ENCODE peak calls at places on chromosomes 1 and 21, in seven cellular contexts. V is mesenchymal stem cell, L is H1, D is IMR-90, H is neuronal stem cell, N is mesendoderm, M is trophoblast cell. Q is an unnamed sample. For H3K4me1, the result is how much of the 10 kb centered on the place peaks cover.

GRCh38 chr1:170929835-170930554 is 5.3 kb upstream of the MROH9 start:
- DNase-seq in M (peak), D (peak), L (peak), N (peak), H (peak), V (peak), Q (peak)

GRCh38 chr1:159889821-159890252 is 10.1 kb downstream of the CFAP45 start:
- DNase-seq in N (peak), M (no peak), D (peak), H (peak), V (peak), L (no peak), Q (no peak)

GRCh38 chr1:113275083-113275482 is 115.2 kb upstream of the MAGI3 start:
- DNase-seq in N (no peak), H (no peak), L (no peak), M (no peak), V (no peak), D (no peak), Q (no peak)

GRCh38 chr1:210089848-210090247 is 142.7 kb upstream of the SERTAD4 start:
- DNase-seq in H (no peak), V (no peak), M (no peak), D (peak), N (no peak), L (no peak), Q (no peak)

GRCh38 chr21:41506005-41506404 is 2.0 kb downstream of the TMPRSS2 start:
- DNase-seq in N (no peak), V (no peak), L (no peak), D (no peak), M (no peak), H (no peak), Q (no peak)

GRCh38 chr1:101284021-101284420 is 47.2 kb downstream of the S1PR1 start:
- DNase-seq in M (no peak), V (no peak), N (no peak), H (no peak), L (no peak), D (no peak), Q (no peak)

GRCh38 chr1:60367522-60367921 is 294.0 kb upstream of the C1orf87 start:
- DNase-seq in V (no peak), H (no peak), D (no peak), M (no peak), L (no peak), N (peak), Q (peak)

GRCh38 chr1:227709451-227709850 is 25.7 kb downstream of the JMJD4 start:
- DNase-seq in H (no peak), M (peak), N (no peak), D (no peak), V (no peak), L (no peak), Q (no peak)

GRCh38 chr21:38596264-38597042 is 98.2 kb upstream of the ERG start:
- DNase-seq in D (no peak), M (no peak), V (no peak), N (no peak), H (no peak), L (no peak), Q (no peak)

GRCh38 chr1:116246174-116246573 is 126.9 kb upstream of the ATP1A1 start:
- DNase-seq in V (no peak), D (no peak), H (no peak), L (no peak), M (no peak), N (peak), Q (no peak)

GRCh38 chr1:170853867-170854266 is 81.5 kb upstream of the MROH9 start:
- DNase-seq in M (no peak), D (no peak), L (no peak), N (no peak), V (no peak), H (no peak), Q (no peak)

GRCh38 chr1:58722414-58722813 is 22.6 kb upstream of the MYSM1 start:
- DNase-seq in D (peak), V (no peak), L (no peak), N (no peak), H (no peak), M (no peak), Q (no peak)

GRCh38 chr1:179144621-179145020 is 62.8 kb downstream of the TOR3A start:
- DNase-seq in H (no peak), M (no peak), D (peak), V (no peak), L (no peak), N (no peak), Q (no peak)

GRCh38 chr1:188365874-188366273 is 1537.1 kb downstream of the PLA2G4A start:
- DNase-seq in L (no peak), V (no peak), N (peak), H (no peak), M (no peak), D (peak), Q (no peak)

GRCh38 chr1:228555074-228555989 is 68.2 kb downstream of the RNF187 start:
- DNase-seq in V (no peak), N (peak), H (no peak), D (no peak), L (no peak), M (peak), Q (no peak)

GRCh38 chr1:193406901-193407300 is 220.5 kb upstream of the B3GALT2 start:
- DNase-seq in M (peak), H (peak), N (peak), V (peak), D (peak), L (no peak), Q (no peak)

GRCh38 chr1:188314557-188315137 is 1485.9 kb downstream of the PLA2G4A start:
- DNase-seq in M (no peak), V (no peak), D (no peak), L (no peak), N (no peak), H (no peak), Q (no peak)

GRCh38 chr1:111270781-111271463 is 19.7 kb upstream of the CHIA start:
- DNase-seq in H (no peak), V (no peak), L (no peak), N (peak), M (no peak), D (no peak), Q (peak)

GRCh38 chr1:10685851-10686403 is 110.5 kb downstream of the CASZ1 start:
- DNase-seq in L (no peak), V (peak), N (no peak), D (peak), M (no peak), H (no peak), Q (no peak)

GRCh38 chr1:9437931-9438330 is 101.3 kb upstream of the SLC25A33 start:
- DNase-seq in D (peak), M (no peak), V (peak), H (no peak), N (peak), L (no peak), Q (no peak)

GRCh38 chr1:206784471-206784903 is 12.2 kb upstream of the IL10 start:
- DNase-seq in N (no peak), V (no peak), D (no peak), L (no peak), H (no peak), M (no peak), Q (no peak)

GRCh38 chr1:58143972-58144752 is 402.4 kb downstream of the OMA1 start:
- DNase-seq in H (no peak), V (no peak), D (no peak), M (no peak), L (no peak), N (no peak), Q (no peak)

GRCh38 chr1:60428161-60428560 is 354.6 kb upstream of the C1orf87 start:
- DNase-seq in L (no peak), D (no peak), M (peak), V (no peak), N (no peak), H (no peak), Q (no peak)

GRCh38 chr1:221948459-221948858 is 206.6 kb upstream of the DUSP10 start:
- DNase-seq in M (no peak), L (no peak), D (no peak), V (no peak), H (no peak), N (no peak), Q (no peak)

GRCh38 chr1:156816561-156817328 is at the start of gene SH2D2A:
- DNase-seq in H (no peak), N (peak), V (no peak), L (no peak), M (peak), D (peak), Q (no peak)

GRCh38 chr1:91729621-91730348 is 156.2 kb downstream of the TGFBR3 start:
- DNase-seq in D (no peak), H (no peak), N (no peak), L (no peak), M (no peak), V (no peak), Q (no peak)

GRCh38 chr1:2935184-2935583 is 86.1 kb upstream of the ACTRT2 start:
- DNase-seq in L (no peak), D (no peak), N (no peak), V (no peak), M (no peak), H (no peak), Q (no peak)

GRCh38 chr1:3959361-3959760 is 59.3 kb upstream of the C1orf174 start:
- DNase-seq in L (no peak), N (no peak), V (no peak), D (no peak), M (no peak), H (no peak), Q (no peak)
- H2BK120ac ChIP-seq in L (no peak), N (no peak), V (no peak), D (no peak), M (no peak), H (no peak), Q (no peak)

DNA sequence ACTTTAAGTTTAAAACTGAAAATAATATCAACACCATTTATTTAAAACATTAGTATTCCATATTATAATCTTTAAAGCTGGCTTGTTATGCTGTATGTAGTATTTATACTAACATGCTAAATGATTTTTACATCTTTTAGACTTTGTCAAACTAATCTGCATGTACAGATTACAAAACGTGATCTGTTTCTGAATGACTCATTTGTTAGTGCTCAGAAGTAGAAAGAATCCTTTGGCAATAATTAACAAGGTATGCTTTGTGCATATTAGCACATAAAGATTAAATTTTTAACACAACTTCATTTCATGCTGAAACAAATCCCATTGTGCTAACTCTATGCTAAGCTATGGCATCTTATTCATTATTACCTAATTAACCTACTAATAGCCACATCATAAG is 242.4 kb downstream of the BARHL2 start:
- DNase-seq in H (no peak), N (no peak), D (no peak), M (no peak), L (no peak), V (no peak), Q (no peak)
- H3K4me1 ChIP-seq in H (under half), N (under half), D (under half), M (under half), L (under half), V (under half), Q (under half)

DNA sequence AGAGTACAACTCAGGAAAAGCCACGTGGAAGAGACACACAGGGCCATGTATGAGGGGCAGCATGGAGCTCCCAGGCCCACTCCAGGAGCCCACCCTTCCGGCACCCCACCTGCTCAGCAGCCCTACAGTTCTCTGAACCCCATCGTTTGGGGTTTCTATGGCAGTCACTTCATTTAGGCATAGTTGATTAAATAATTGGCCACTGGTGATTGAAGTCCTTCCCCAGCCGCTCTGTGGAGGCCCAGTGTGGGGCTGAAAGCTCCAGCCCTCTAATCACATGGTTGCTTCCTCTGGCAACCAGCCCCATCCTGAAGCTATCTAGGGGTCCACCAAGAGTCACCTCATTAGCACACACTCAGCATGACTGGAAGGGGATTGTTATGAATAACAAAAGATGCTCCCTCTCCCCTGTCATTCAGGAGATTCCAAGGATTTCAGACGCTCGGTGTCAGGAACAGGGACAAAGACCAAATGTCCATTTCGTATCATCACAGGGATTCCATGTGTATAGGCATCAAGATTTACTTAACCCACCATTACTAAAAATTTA is 12.2 kb upstream of the S100A7A start:
- DNase-seq in H (no peak), D (no peak), L (no peak), V (no peak), N (peak), M (no peak), Q (peak)
- H2BK120ac ChIP-seq in H (no peak), D (no peak), L (no peak), V (no peak), N (no peak), M (no peak), Q (no peak)

DNA sequence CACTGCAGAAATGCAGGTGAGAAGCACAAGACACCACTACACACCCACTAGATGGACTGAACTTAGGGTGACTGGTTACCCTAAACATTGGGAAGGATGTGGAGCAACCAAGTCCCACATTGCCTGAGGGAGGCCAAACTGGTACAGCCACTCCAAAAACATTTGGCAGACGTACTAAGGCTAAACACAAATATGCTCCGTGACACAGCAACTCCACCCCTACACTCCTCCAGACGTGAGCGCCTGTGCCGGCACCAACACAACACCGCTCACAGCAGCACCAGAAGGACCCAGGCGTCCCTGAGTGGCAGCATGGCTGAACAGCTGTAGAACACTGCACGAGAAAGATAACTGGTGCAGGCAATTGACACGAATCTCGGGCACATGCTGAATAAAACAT is 14.7 kb downstream of the PTTG1IP start:
- DNase-seq in M (no peak), L (no peak), H (no peak), D (no peak), N (no peak), V (no peak), Q (no peak)
- H3K4me1 ChIP-seq in M (under half), L (under half), H (under half), D (under half), N (under half), V (under half), Q (under half)

DNA sequence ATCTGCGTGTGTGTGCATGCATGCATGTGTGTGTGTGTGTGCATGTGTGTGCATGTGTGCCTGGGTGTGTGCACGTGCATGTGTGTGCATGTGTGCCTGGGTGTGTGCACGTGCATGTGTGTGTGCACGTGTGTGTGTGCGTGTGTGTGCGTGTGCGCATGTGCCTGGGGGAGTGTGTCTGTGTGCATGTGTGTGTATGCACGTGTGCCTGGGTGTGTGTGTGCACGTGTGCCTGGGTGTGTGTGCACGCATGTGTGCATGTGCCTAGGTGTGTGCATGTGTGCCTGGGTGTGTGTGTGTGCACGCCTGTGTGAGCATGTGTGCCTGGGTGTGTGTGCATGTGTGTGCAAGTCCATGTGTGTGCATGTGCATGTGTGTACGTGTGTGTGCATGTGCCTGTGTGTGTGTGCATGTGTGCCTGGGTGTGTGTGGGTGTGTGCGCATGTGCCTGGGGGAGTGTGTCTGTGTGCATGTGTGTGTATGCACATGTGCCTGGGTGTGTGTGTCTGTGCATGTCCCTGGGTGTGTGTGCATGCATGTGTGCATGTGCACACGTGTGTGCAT is 29.3 kb upstream of the COL6A2 start:
- DNase-seq in L (no peak), D (no peak), M (no peak), N (no peak), H (no peak), V (no peak), Q (no peak)
- H2BK120ac ChIP-seq in L (no peak), D (no peak), M (no peak), N (no peak), H (no peak), V (no peak), Q (no peak)

GRCh38 chr1:150568567-150568966 is 10.8 kb downstream of the MCL1 start:
- DNase-seq in N (no peak), V (no peak), D (no peak), L (no peak), H (no peak), M (no peak), Q (no peak)
- H3K4me1 ChIP-seq in N (under half), V (under half), D (under half), L (under half), H (under half), M (under half), Q (under half)

GRCh38 chr1:29599071-29599470 is 362.7 kb downstream of the PTPRU start:
- DNase-seq in V (no peak), D (no peak), M (no peak), H (no peak), N (no peak), L (no peak), Q (no peak)
- H2BK120ac ChIP-seq in V (no peak), D (no peak), M (no peak), H (no peak), N (no peak), L (no peak), Q (no peak)

GRCh38 chr1:39957299-39958020 is 2.5 kb downstream of the MFSD2A start:
- DNase-seq in N (no peak), H (no peak), V (no peak), L (no peak), M (no peak), D (peak), Q (no peak)
- H3K4me1 ChIP-seq in N (under half), H (under half), V (under half), L (under half), M (under half), D (under half), Q (under half)

GRCh38 chr1:109513110-109513702 is 3.7 kb upstream of the AMIGO1 start:
- DNase-seq in L (no peak), V (no peak), N (no peak), M (no peak), H (no peak), D (no peak), Q (no peak)
- H2BK120ac ChIP-seq in L (no peak), V (no peak), N (no peak), M (no peak), H (no peak), D (no peak), Q (no peak)

GRCh38 chr1:88768816-88769215 is 84.7 kb downstream of the PKN2 start:
- DNase-seq in L (no peak), M (peak), H (no peak), N (no peak), V (no peak), D (no peak), Q (no peak)
- H3K4me1 ChIP-seq in L (under half), M (under half), H (under half), N (under half), V (under half), D (under half), Q (under half)

Q was measured in H9.